ENCODE peak calls at places on chromosome 22, in eight cellular contexts. O is body of pancreas, P is psoas muscle, C is heart right ventricle, D is tibial nerve, I is PC-9, Q is OCI-LY7, Y is fibroblast of lung. A is an unnamed sample.

GRCh38 chr22:49040111-49040510 is 787.6 kb downstream of the BRD1 start:
- DNase-seq in O (no peak), P (no peak), C (no peak), D (no peak), I (no peak), Q (no peak), Y (no peak), A (no peak)

GRCh38 chr22:49656291-49656851 is 171.3 kb downstream of the BRD1 start:
- DNase-seq in O (no peak), P (no peak), C (no peak), D (no peak), I (no peak), Q (no peak), Y (no peak), A (no peak)

GRCh38 chr22:20000246-20001081 is 16.2 kb downstream of the ARVCF start:
- DNase-seq in O (no peak), P (peak), C (peak), D (no peak), I (no peak), Q (no peak), Y (no peak), A (no peak)

GRCh38 chr22:27775698-27776409 is 25.7 kb downstream of the MN1 start:
- DNase-seq in O (no peak), P (peak), C (no peak), D (no peak), I (no peak), Q (no peak), Y (no peak), A (no peak)

GRCh38 chr22:47929073-47929472 is 1166.6 kb downstream of the TBC1D22A start:
- DNase-seq in O (no peak), P (no peak), C (no peak), D (no peak), I (no peak), Q (peak), Y (no peak), A (peak)

GRCh38 chr22:48323746-48324145 is 1503.9 kb downstream of the BRD1 start:
- DNase-seq in O (no peak), P (no peak), C (no peak), D (no peak), I (no peak), Q (no peak), Y (no peak), A (no peak)

GRCh38 chr22:27139935-27140493 is 482.6 kb downstream of the MIAT start:
- DNase-seq in O (no peak), P (no peak), C (no peak), D (no peak), I (peak), Q (no peak), Y (peak), A (no peak)

GRCh38 chr22:48889209-48889830 is 938.4 kb downstream of the BRD1 start:
- DNase-seq in O (no peak), P (no peak), C (no peak), D (no peak), I (no peak), Q (no peak), Y (no peak), A (peak)

GRCh38 chr22:42202048-42202447 is 68.4 kb downstream of the TCF20 start:
- DNase-seq in O (no peak), P (no peak), C (no peak), D (no peak), I (no peak), Q (no peak), Y (no peak), A (no peak)

GRCh38 chr22:27019827-27020226 is 362.4 kb downstream of the MIAT start:
- DNase-seq in O (no peak), P (no peak), C (no peak), D (no peak), I (peak), Q (no peak), Y (no peak), A (no peak)

GRCh38 chr22:35021166-35021565 is 44.8 kb upstream of the ISX start:
- DNase-seq in O (no peak), P (no peak), C (no peak), D (no peak), I (no peak), Q (no peak), Y (no peak), A (no peak)

GRCh38 chr22:43378011-43378704 is 33.7 kb upstream of the MPPED1 start:
- DNase-seq in O (peak), P (no peak), C (no peak), D (peak), I (no peak), Q (no peak), Y (peak), A (no peak)

GRCh38 chr22:45211848-45212247 is 28.8 kb downstream of the KIAA0930 start:
- DNase-seq in O (no peak), P (no peak), C (no peak), D (no peak), I (no peak), Q (no peak), Y (no peak), A (no peak)

GRCh38 chr22:28479912-28480311 is 199.7 kb downstream of the TTC28 start:
- DNase-seq in O (no peak), P (no peak), C (no peak), D (no peak), I (no peak), Q (no peak), Y (peak), A (no peak)

GRCh38 chr22:28981818-28982499 is 79.7 kb downstream of the C22orf31 start:
- DNase-seq in O (no peak), P (no peak), C (no peak), D (no peak), I (no peak), Q (no peak), Y (no peak), A (no peak)

GRCh38 chr22:49736538-49736937 is 91.1 kb downstream of the BRD1 start:
- DNase-seq in O (no peak), P (no peak), C (no peak), D (no peak), I (no peak), Q (no peak), Y (no peak), A (no peak)

GRCh38 chr22:45424241-45424731 is 10.8 kb downstream of the RIBC2 start:
- DNase-seq in O (no peak), P (no peak), C (no peak), D (no peak), I (peak), Q (no peak), Y (no peak), A (peak)

GRCh38 chr22:35835267-35835997 is 117.8 kb downstream of the APOL5 start:
- DNase-seq in O (no peak), P (no peak), C (no peak), D (no peak), I (peak), Q (no peak), Y (no peak), A (no peak)

GRCh38 chr22:38638216-38638615 is 18.0 kb downstream of the FAM227A start:
- DNase-seq in O (no peak), P (no peak), C (no peak), D (no peak), I (no peak), Q (no peak), Y (no peak), A (no peak)

GRCh38 chr22:36344106-36344827 is 43.5 kb downstream of the MYH9 start:
- DNase-seq in O (no peak), P (no peak), C (no peak), D (no peak), I (no peak), Q (no peak), Y (no peak), A (no peak)

GRCh38 chr22:47171441-47172221 is 409.2 kb downstream of the TBC1D22A start:
- DNase-seq in O (no peak), P (peak), C (no peak), D (no peak), I (no peak), Q (no peak), Y (no peak), A (peak)

GRCh38 chr22:19120829-19121630 is 1.2 kb downstream of the DGCR2 start:
- DNase-seq in O (peak), P (no peak), C (peak), D (no peak), I (peak), Q (no peak), Y (no peak), A (no peak)

GRCh38 chr22:46002757-46003270 is 25.9 kb upstream of the WNT7B start:
- DNase-seq in O (no peak), P (peak), C (no peak), D (no peak), I (peak), Q (no peak), Y (peak), A (no peak)

GRCh38 chr22:20514658-20515406 is 7.4 kb downstream of the MED15 start:
- DNase-seq in O (no peak), P (peak), C (no peak), D (no peak), I (no peak), Q (no peak), Y (peak), A (no peak)

GRCh38 chr22:19341500-19341899 is 50.0 kb upstream of the CLTCL1 start:
- DNase-seq in O (no peak), P (no peak), C (no peak), D (no peak), I (no peak), Q (no peak), Y (no peak), A (no peak)

GRCh38 chr22:36467042-36467810 is 14.2 kb downstream of the TXN2 start:
- DNase-seq in O (no peak), P (peak), C (peak), D (no peak), I (no peak), Q (no peak), Y (peak), A (no peak)

GRCh38 chr22:30265851-30266444 is 703 bp downstream of the OSM start:
- DNase-seq in O (no peak), P (no peak), C (peak), D (no peak), I (no peak), Q (peak), Y (no peak), A (no peak)
- H3K27ac ChIP-seq in O (peak), P (peak), C (peak), D (peak), I (no peak), Q (peak), Y (no peak), A (peak)

GRCh38 chr22:37609240-37610152 is 862 bp downstream of the GGA1 start:
- DNase-seq in O (no peak), P (no peak), C (no peak), D (peak), I (peak), Q (peak), Y (no peak), A (peak)

GRCh38 chr22:37607912-37608476 is 640 bp upstream of the GGA1 start:
- DNase-seq in O (no peak), P (no peak), C (no peak), D (no peak), I (no peak), Q (peak), Y (no peak), A (peak)

GRCh38 chr22:37608477-37609239 is at the start of gene GGA1:
- DNase-seq in O (peak), P (peak), C (peak), D (peak), I (peak), Q (peak), Y (peak), A (peak)

GRCh38 chr22:37610480-37611148 is 2.0 kb downstream of the GGA1 start:
- DNase-seq in O (no peak), P (no peak), C (no peak), D (no peak), I (peak), Q (peak), Y (no peak), A (no peak)

GRCh38 chr22:37611202-37611601 is 2.6 kb downstream of the GGA1 start:
- DNase-seq in O (no peak), P (no peak), C (no peak), D (no peak), I (no peak), Q (no peak), Y (no peak), A (no peak)
- H3K4me3 ChIP-seq in O (no peak), P (no peak), C (no peak), D (no peak), I (no peak), Q (peak), Y (no peak), A (no peak)

GRCh38 chr22:17194213-17194612 is 25.0 kb downstream of the ADA2 start:
- DNase-seq in O (no peak), P (no peak), C (no peak), D (no peak), I (no peak), Q (no peak), Y (no peak), A (no peak)

GRCh38 chr22:17190702-17191101 is 28.5 kb downstream of the ADA2 start:
- DNase-seq in O (no peak), P (no peak), C (no peak), D (no peak), I (no peak), Q (no peak), Y (no peak), A (no peak)

GRCh38 chr22:17191163-17191562 is 28.1 kb downstream of the ADA2 start:
- DNase-seq in O (no peak), P (no peak), C (no peak), D (no peak), I (no peak), Q (no peak), Y (peak), A (no peak)

GRCh38 chr22:17192186-17192585 is 27.0 kb downstream of the ADA2 start:
- DNase-seq in O (no peak), P (no peak), C (no peak), D (no peak), I (no peak), Q (no peak), Y (no peak), A (no peak)
- TF ChIP-seq CTCF in O (no peak), P (no peak), C (no peak), D (no peak), I (no peak), Q (no peak), Y (no peak), A (no peak)

DNA sequence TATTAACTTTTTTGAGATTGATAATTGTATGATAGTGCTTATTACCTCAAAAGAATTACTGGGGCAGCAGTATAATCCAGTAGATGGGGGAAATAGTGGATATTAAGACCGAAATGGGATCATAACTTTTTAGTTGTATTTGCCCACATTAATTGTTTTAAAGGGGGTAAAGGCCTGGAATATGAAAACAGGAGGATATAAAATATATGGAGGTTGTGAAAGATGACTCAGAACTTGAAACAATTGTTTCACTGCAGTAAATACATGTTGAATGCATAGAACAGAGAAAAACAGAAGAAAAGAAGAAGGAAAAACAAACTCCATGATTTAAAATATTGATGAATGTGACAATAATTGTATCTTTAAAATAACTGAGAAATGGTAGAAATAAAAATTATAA is 94.1 kb upstream of the VPREB1 start:
- DNase-seq in O (no peak), P (no peak), C (no peak), D (no peak), I (no peak), Q (no peak), Y (no peak), A (no peak)
- H3K27ac ChIP-seq in O (no peak), P (no peak), C (no peak), D (no peak), I (no peak), Q (no peak), Y (no peak), A (no peak)

GRCh38 chr22:23763579-23764331 is 965 bp downstream of the C22orf15 start:
- DNase-seq in O (no peak), P (no peak), C (no peak), D (no peak), I (no peak), Q (peak), Y (no peak), A (peak)
- H3K4me3 ChIP-seq in O (no peak), P (peak), C (no peak), D (peak), I (no peak), Q (peak), Y (no peak), A (peak)

A was measured in coronary artery.